ENCODE peak calls at places on chromosomes 11 and 22, in six cellular contexts. C, X, U, O, V and P are unnamed samples.

GRCh38 chr11:128483211-128483788 is 104.1 kb downstream of the ETS1 start:
- DNase-seq in C (no peak), X (no peak), U (peak; percentile 82), O (no peak), V (no peak), P (no peak)

GRCh38 chr11:30586251-30587144 is at the start of gene MPPED2:
- DNase-seq in C (peak; percentile 2), X (no peak), U (peak; percentile 52), O (no peak), V (peak; percentile 75), P (peak; percentile 57)

GRCh38 chr22:29359469-29359868 is 28.9 kb downstream of the AP1B1 start:
- DNase-seq in C (peak; percentile 45), X (peak; percentile 33), U (no peak), O (no peak), V (no peak), P (peak; percentile 66)

GRCh38 chr22:45308624-45309421 is 911 bp upstream of the FAM118A start:
- DNase-seq in C (no peak), X (no peak), U (peak; percentile 42), O (no peak), V (peak; percentile 77), P (no peak)

GRCh38 chr11:33045551-33046255 is 6.3 kb downstream of the TCP11L1 start:
- DNase-seq in C (peak; percentile 84), X (no peak), U (no peak), O (no peak), V (no peak), P (no peak)

GRCh38 chr11:3905080-3905953 is 49.9 kb downstream of the STIM1 start:
- DNase-seq in C (peak; percentile 91), X (peak; percentile 50), U (no peak), O (peak; percentile 97), V (no peak), P (no peak)

GRCh38 chr11:59641156-59641555 is 25.6 kb upstream of the OSBP start:
- DNase-seq in C (no peak), X (no peak), U (no peak), O (no peak), V (no peak), P (no peak)

GRCh38 chr11:17985517-17985916 is 27.3 kb downstream of the SERGEF start:
- DNase-seq in C (peak; percentile 89), X (no peak), U (no peak), O (peak; percentile 53), V (no peak), P (no peak)

GRCh38 chr22:22787805-22788459 is 99.7 kb upstream of the IGLL5 start:
- DNase-seq in C (peak; percentile 23), X (peak; percentile 60), U (peak; percentile 79), O (no peak), V (peak; percentile 79), P (peak; percentile 48)

GRCh38 chr11:76841923-76842452 is 18.7 kb upstream of the ACER3 start:
- DNase-seq in C (no peak), X (no peak), U (no peak), O (no peak), V (no peak), P (no peak)

GRCh38 chr11:28524098-28524497 is 415.9 kb downstream of the METTL15 start:
- DNase-seq in C (no peak), X (no peak), U (no peak), O (no peak), V (no peak), P (no peak)

GRCh38 chr11:117638913-117639543 is 158.0 kb downstream of the DSCAML1 start:
- DNase-seq in C (no peak), X (no peak), U (no peak), O (no peak), V (no peak), P (no peak)

GRCh38 chr22:23675502-23676415 is 15.1 kb upstream of the RGL4 start:
- DNase-seq in C (no peak), X (no peak), U (no peak), O (no peak), V (peak; percentile 78), P (no peak)

GRCh38 chr11:1756791-1757771 is 6.6 kb downstream of the CTSD start:
- DNase-seq in C (no peak), X (no peak), U (no peak), O (no peak), V (peak; percentile 76), P (no peak)

GRCh38 chr11:27166130-27166529 is 125.5 kb downstream of the BBOX1 start:
- DNase-seq in C (no peak), X (no peak), U (no peak), O (no peak), V (no peak), P (no peak)

GRCh38 chr11:105296806-105297205 is 157.2 kb upstream of the CARD18 start:
- DNase-seq in C (no peak), X (no peak), U (no peak), O (no peak), V (peak; percentile 32), P (no peak)

GRCh38 chr11:111963786-111964385 is 26.7 kb downstream of the DIXDC1 start:
- DNase-seq in C (peak; percentile 35), X (no peak), U (no peak), O (no peak), V (no peak), P (no peak)

GRCh38 chr11:15146271-15147003 is 31.7 kb downstream of the INSC start:
- DNase-seq in C (peak; percentile 51), X (no peak), U (no peak), O (no peak), V (no peak), P (no peak)

GRCh38 chr11:63999349-64000025 is 13.2 kb downstream of the OTUB1 start:
- DNase-seq in C (peak; percentile 98), X (no peak), U (peak; percentile 78), O (no peak), V (peak; percentile 93), P (peak; percentile 55)

GRCh38 chr11:72740562-72741428 is 11.4 kb downstream of the ARAP1 start:
- DNase-seq in C (no peak), X (no peak), U (no peak), O (no peak), V (peak; percentile 45), P (no peak)

GRCh38 chr22:49941507-49942316 is 18.9 kb upstream of the PIM3 start:
- DNase-seq in C (no peak), X (no peak), U (no peak), O (no peak), V (no peak), P (no peak)

GRCh38 chr11:720642-721346 is 14.8 kb downstream of the EPS8L2 start:
- DNase-seq in C (peak; percentile 44), X (no peak), U (peak; percentile 73), O (no peak), V (no peak), P (no peak)

GRCh38 chr22:40240671-40241070 is 62.9 kb downstream of the TNRC6B start:
- DNase-seq in C (peak; percentile 24), X (no peak), U (no peak), O (peak; percentile 18), V (no peak), P (no peak)

GRCh38 chr11:106463796-106464201 is 386.3 kb downstream of the AASDHPPT start:
- DNase-seq in C (no peak), X (no peak), U (no peak), O (no peak), V (no peak), P (no peak)

GRCh38 chr11:114942207-114942606 is 263.9 kb downstream of the NXPE2 start:
- DNase-seq in C (no peak), X (no peak), U (no peak), O (no peak), V (no peak), P (no peak)
- TF ChIP-seq CTCF in C (no peak), X (no peak), U (no peak), O (no peak), V (no peak), P (no peak)

GRCh38 chr11:101326141-101326540 is 196.5 kb upstream of the PGR start:
- DNase-seq in C (no peak), X (no peak), U (no peak), O (no peak), V (no peak), P (no peak)

GRCh38 chr11:101327908-101328307 is 198.3 kb upstream of the PGR start:
- DNase-seq in C (peak; percentile 54), X (no peak), U (no peak), O (no peak), V (no peak), P (no peak)

GRCh38 chr11:101321222-101321621 is 191.6 kb upstream of the PGR start:
- DNase-seq in C (peak; percentile 11), X (no peak), U (no peak), O (no peak), V (no peak), P (no peak)

GRCh38 chr11:101323997-101324396 is 194.4 kb upstream of the PGR start:
- DNase-seq in C (no peak), X (no peak), U (peak; percentile 0), O (no peak), V (no peak), P (no peak)
- TF ChIP-seq CTCF in C (no peak), X (no peak), U (no peak), O (peak; percentile 22), V (no peak), P (peak; percentile 39)

GRCh38 chr22:19503367-19503766 is 20.8 kb downstream of the CLDN5 start:
- DNase-seq in C (no peak), X (no peak), U (no peak), O (no peak), V (no peak), P (no peak)

GRCh38 chr22:19505735-19506126 is 18.5 kb downstream of the CLDN5 start:
- DNase-seq in C (no peak), X (no peak), U (no peak), O (no peak), V (no peak), P (no peak)

GRCh38 chr22:19501897-19502447 is 22.2 kb downstream of the CLDN5 start:
- DNase-seq in C (no peak), X (no peak), U (no peak), O (no peak), V (no peak), P (no peak)

GRCh38 chr22:19504900-19505734 is 19.1 kb downstream of the CLDN5 start:
- DNase-seq in C (no peak), X (no peak), U (no peak), O (no peak), V (no peak), P (no peak)

GRCh38 chr22:19503869-19504268 is 20.3 kb downstream of the CLDN5 start:
- DNase-seq in C (no peak), X (no peak), U (no peak), O (no peak), V (no peak), P (no peak)
- TF ChIP-seq CTCF in C (no peak), X (no peak), U (no peak), O (no peak), V (no peak), P (no peak)

GRCh38 chr22:38513063-38513462 is 7.0 kb upstream of the DDX17 start:
- DNase-seq in C (no peak), X (no peak), U (peak; percentile 31), O (no peak), V (no peak), P (no peak)
- TF ChIP-seq CTCF in C (no peak), X (no peak), U (no peak), O (no peak), V (no peak), P (no peak)